ENCODE peak calls at places on chromosomes 12 and 14, in seven cellular contexts. One of them, this sample, is unnamed.

GRCh38 chr12:124211753-124212152 is 83.1 kb upstream of the RFLNA start:
- DNase-seq in glutamatergic neuron: no peak
- DNase-seq in breast epithelium: no peak
- DNase-seq in DND-41: no peak
- DNase-seq in CD4-positive, alpha-beta T cell: no peak
- DNase-seq in thoracic aorta: no peak
- DNase-seq in HFFc6: no peak
- DNase-seq in this sample: no peak

GRCh38 chr12:103705098-103705497 is 118.0 kb downstream of the STAB2 start:
- DNase-seq in DND-41: no peak
- DNase-seq in CD4-positive, alpha-beta T cell: no peak
- DNase-seq in breast epithelium: no peak
- DNase-seq in HFFc6: no peak
- DNase-seq in glutamatergic neuron: no peak
- DNase-seq in thoracic aorta: no peak
- DNase-seq in this sample: no peak

GRCh38 chr12:54689984-54690383 is 41.8 kb upstream of the DCD start:
- DNase-seq in thoracic aorta: no peak
- DNase-seq in DND-41: no peak
- DNase-seq in CD4-positive, alpha-beta T cell: no peak
- DNase-seq in glutamatergic neuron: no peak
- DNase-seq in HFFc6: no peak
- DNase-seq in breast epithelium: no peak
- DNase-seq in this sample: no peak

GRCh38 chr12:10214877-10215267 is 2.2 kb downstream of the GABARAPL1 start:
- DNase-seq in breast epithelium: no peak
- DNase-seq in thoracic aorta: no peak
- DNase-seq in glutamatergic neuron: no peak
- DNase-seq in DND-41: no peak
- DNase-seq in HFFc6: no peak
- DNase-seq in CD4-positive, alpha-beta T cell: no peak
- DNase-seq in this sample: no peak

GRCh38 chr12:78797201-78797931 is 67.2 kb upstream of the SYT1 start:
- DNase-seq in glutamatergic neuron: no peak
- DNase-seq in CD4-positive, alpha-beta T cell: no peak
- DNase-seq in HFFc6: no peak
- DNase-seq in DND-41: peak
- DNase-seq in thoracic aorta: no peak
- DNase-seq in breast epithelium: no peak
- DNase-seq in this sample: no peak

GRCh38 chr12:57091633-57092528 is 3.0 kb downstream of the NAB2 start:
- DNase-seq in thoracic aorta: no peak
- DNase-seq in DND-41: no peak
- DNase-seq in glutamatergic neuron: no peak
- DNase-seq in breast epithelium: no peak
- DNase-seq in CD4-positive, alpha-beta T cell: no peak
- DNase-seq in HFFc6: no peak
- DNase-seq in this sample: no peak

GRCh38 chr12:83514372-83514771 is 827.7 kb downstream of the TMTC2 start:
- DNase-seq in thoracic aorta: no peak
- DNase-seq in breast epithelium: no peak
- DNase-seq in glutamatergic neuron: no peak
- DNase-seq in DND-41: no peak
- DNase-seq in HFFc6: no peak
- DNase-seq in CD4-positive, alpha-beta T cell: no peak
- DNase-seq in this sample: no peak

GRCh38 chr12:31238764-31239387 is 87.1 kb downstream of the SINHCAF start:
- DNase-seq in HFFc6: peak
- DNase-seq in glutamatergic neuron: peak
- DNase-seq in breast epithelium: peak
- DNase-seq in CD4-positive, alpha-beta T cell: peak
- DNase-seq in DND-41: peak
- DNase-seq in thoracic aorta: peak
- DNase-seq in this sample: peak

GRCh38 chr12:119153477-119154434 is 25.0 kb upstream of the HSPB8 start:
- DNase-seq in DND-41: peak
- DNase-seq in thoracic aorta: no peak
- DNase-seq in HFFc6: no peak
- DNase-seq in glutamatergic neuron: peak
- DNase-seq in CD4-positive, alpha-beta T cell: no peak
- DNase-seq in breast epithelium: no peak
- DNase-seq in this sample: no peak

GRCh38 chr12:252634-253033 is 10.0 kb downstream of the SLC6A13 start:
- DNase-seq in HFFc6: no peak
- DNase-seq in CD4-positive, alpha-beta T cell: no peak
- DNase-seq in DND-41: no peak
- DNase-seq in glutamatergic neuron: no peak
- DNase-seq in thoracic aorta: no peak
- DNase-seq in breast epithelium: no peak
- DNase-seq in this sample: no peak

GRCh38 chr12:3173912-3174311 is 96.7 kb downstream of the TSPAN9 start:
- DNase-seq in DND-41: no peak
- DNase-seq in thoracic aorta: no peak
- DNase-seq in HFFc6: no peak
- DNase-seq in breast epithelium: no peak
- DNase-seq in glutamatergic neuron: no peak
- DNase-seq in CD4-positive, alpha-beta T cell: no peak
- DNase-seq in this sample: no peak

GRCh38 chr14:71250791-71251190 is 343.5 kb downstream of the PCNX1 start:
- DNase-seq in CD4-positive, alpha-beta T cell: no peak
- DNase-seq in DND-41: no peak
- DNase-seq in glutamatergic neuron: no peak
- DNase-seq in thoracic aorta: no peak
- DNase-seq in HFFc6: no peak
- DNase-seq in breast epithelium: no peak
- DNase-seq in this sample: no peak

GRCh38 chr12:38771871-38772270 is 133.5 kb downstream of the CPNE8 start:
- DNase-seq in HFFc6: no peak
- DNase-seq in CD4-positive, alpha-beta T cell: no peak
- DNase-seq in breast epithelium: no peak
- DNase-seq in thoracic aorta: no peak
- DNase-seq in DND-41: peak
- DNase-seq in glutamatergic neuron: no peak
- DNase-seq in this sample: no peak

GRCh38 chr14:51472881-51473280 is 178.8 kb upstream of the FRMD6 start:
- DNase-seq in HFFc6: peak
- DNase-seq in breast epithelium: no peak
- DNase-seq in thoracic aorta: no peak
- DNase-seq in DND-41: no peak
- DNase-seq in glutamatergic neuron: no peak
- DNase-seq in CD4-positive, alpha-beta T cell: no peak
- DNase-seq in this sample: no peak

GRCh38 chr12:98863167-98863566 is 218.1 kb downstream of the APAF1 start:
- DNase-seq in HFFc6: no peak
- DNase-seq in glutamatergic neuron: no peak
- DNase-seq in DND-41: no peak
- DNase-seq in thoracic aorta: no peak
- DNase-seq in CD4-positive, alpha-beta T cell: no peak
- DNase-seq in breast epithelium: no peak
- DNase-seq in this sample: no peak

GRCh38 chr12:76266797-76267196 is 81.4 kb downstream of the BBS10 start:
- DNase-seq in breast epithelium: no peak
- DNase-seq in DND-41: no peak
- DNase-seq in CD4-positive, alpha-beta T cell: no peak
- DNase-seq in HFFc6: peak
- DNase-seq in glutamatergic neuron: no peak
- DNase-seq in thoracic aorta: no peak
- DNase-seq in this sample: no peak

GRCh38 chr14:32509632-32510187 is 180.6 kb downstream of the AKAP6 start:
- DNase-seq in CD4-positive, alpha-beta T cell: no peak
- DNase-seq in glutamatergic neuron: no peak
- DNase-seq in breast epithelium: no peak
- DNase-seq in DND-41: no peak
- DNase-seq in thoracic aorta: peak
- DNase-seq in HFFc6: peak
- DNase-seq in this sample: no peak

GRCh38 chr14:78253986-78254385 is 83.8 kb downstream of the NRXN3 start:
- DNase-seq in CD4-positive, alpha-beta T cell: no peak
- DNase-seq in breast epithelium: no peak
- DNase-seq in DND-41: no peak
- DNase-seq in glutamatergic neuron: no peak
- DNase-seq in thoracic aorta: no peak
- DNase-seq in HFFc6: peak
- DNase-seq in this sample: no peak

GRCh38 chr14:102050625-102051024 is 36.2 kb downstream of the HSP90AA1 start:
- DNase-seq in CD4-positive, alpha-beta T cell: no peak
- DNase-seq in HFFc6: peak
- DNase-seq in DND-41: no peak
- DNase-seq in glutamatergic neuron: no peak
- DNase-seq in thoracic aorta: no peak
- DNase-seq in breast epithelium: no peak
- DNase-seq in this sample: no peak

GRCh38 chr12:60980558-60980957 is 1279.6 kb upstream of the USP15 start:
- DNase-seq in HFFc6: no peak
- DNase-seq in thoracic aorta: no peak
- DNase-seq in DND-41: no peak
- DNase-seq in CD4-positive, alpha-beta T cell: no peak
- DNase-seq in breast epithelium: no peak
- DNase-seq in glutamatergic neuron: no peak
- DNase-seq in this sample: no peak

GRCh38 chr12:14048949-14049545 is 67.6 kb upstream of the GRIN2B start:
- DNase-seq in CD4-positive, alpha-beta T cell: no peak
- DNase-seq in glutamatergic neuron: no peak
- DNase-seq in thoracic aorta: no peak
- DNase-seq in HFFc6: no peak
- DNase-seq in DND-41: no peak
- DNase-seq in breast epithelium: no peak
- DNase-seq in this sample: no peak

DNA sequence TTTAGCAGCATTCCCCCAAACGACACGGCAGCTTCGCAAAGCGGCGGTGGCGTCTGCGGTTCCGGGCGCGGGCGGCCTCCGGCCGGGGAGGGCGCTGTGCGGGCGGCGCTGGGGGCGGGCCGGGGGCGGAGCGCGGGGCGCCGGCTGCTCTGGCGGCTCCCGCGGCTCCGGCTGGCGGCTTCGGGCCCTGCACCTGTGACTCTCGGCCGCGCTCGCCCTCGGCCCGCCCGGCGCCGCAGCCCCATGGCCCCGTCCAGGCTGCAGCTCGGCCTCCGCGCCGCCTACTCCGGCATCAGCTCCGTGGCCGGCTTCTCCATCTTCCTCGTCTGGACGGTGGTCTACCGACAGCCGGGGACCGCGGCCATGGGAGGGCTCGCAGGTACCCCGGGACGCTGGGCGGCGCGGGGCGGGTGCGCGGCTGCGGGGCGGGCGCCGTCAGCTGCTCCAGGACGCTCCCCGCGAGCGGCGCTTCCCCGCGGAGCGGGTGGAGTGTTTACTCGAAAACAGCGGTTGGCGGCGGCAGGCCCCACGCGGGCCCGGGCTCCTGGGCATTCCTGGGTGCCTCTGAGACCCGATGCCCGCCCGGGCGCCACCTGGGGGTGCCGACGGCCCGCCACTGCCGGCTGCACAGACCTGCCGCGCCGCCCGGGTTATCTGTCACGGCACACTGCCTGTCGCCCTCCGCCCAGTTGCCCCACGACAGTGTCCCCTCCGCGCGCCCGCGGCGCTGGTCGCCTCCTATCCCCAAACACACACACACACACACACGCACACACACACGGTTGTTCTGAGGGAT is at the start of gene SLC48A1:
- DNase-seq in thoracic aorta: no peak
- DNase-seq in breast epithelium: peak
- DNase-seq in glutamatergic neuron: peak
- DNase-seq in DND-41: peak
- DNase-seq in CD4-positive, alpha-beta T cell: peak
- DNase-seq in HFFc6: peak
- DNase-seq in this sample: no peak
- TF ChIP-seq CTCF in thoracic aorta: no peak
- TF ChIP-seq CTCF in breast epithelium: no peak
- TF ChIP-seq CTCF in glutamatergic neuron: no peak
- TF ChIP-seq CTCF in DND-41: peak
- TF ChIP-seq CTCF in CD4-positive, alpha-beta T cell: peak
- TF ChIP-seq CTCF in HFFc6: peak
- TF ChIP-seq CTCF in this sample: no peak

GRCh38 chr14:64049616-64050381 is 197.0 kb downstream of the SYNE2 start:
- DNase-seq in DND-41: no peak
- DNase-seq in CD4-positive, alpha-beta T cell: no peak
- DNase-seq in glutamatergic neuron: no peak
- DNase-seq in thoracic aorta: no peak
- DNase-seq in breast epithelium: no peak
- DNase-seq in HFFc6: no peak
- DNase-seq in this sample: no peak
- TF ChIP-seq CTCF in DND-41: no peak
- TF ChIP-seq CTCF in CD4-positive, alpha-beta T cell: no peak
- TF ChIP-seq CTCF in glutamatergic neuron: no peak
- TF ChIP-seq CTCF in thoracic aorta: no peak
- TF ChIP-seq CTCF in breast epithelium: no peak
- TF ChIP-seq CTCF in HFFc6: no peak
- TF ChIP-seq CTCF in this sample: no peak

GRCh38 chr14:93206793-93207467 is at the start of the genes GON7 and UBR7:
- DNase-seq in HFFc6: peak
- DNase-seq in CD4-positive, alpha-beta T cell: peak
- DNase-seq in breast epithelium: peak
- DNase-seq in thoracic aorta: peak
- DNase-seq in DND-41: peak
- DNase-seq in glutamatergic neuron: peak
- DNase-seq in this sample: peak

GRCh38 chr14:93212432-93212831 is 5.4 kb downstream of the UBR7 start:
- DNase-seq in thoracic aorta: no peak
- DNase-seq in DND-41: no peak
- DNase-seq in HFFc6: no peak
- DNase-seq in CD4-positive, alpha-beta T cell: no peak
- DNase-seq in glutamatergic neuron: no peak
- DNase-seq in breast epithelium: no peak
- DNase-seq in this sample: no peak

GRCh38 chr14:93207468-93208308 is 632 bp downstream of the UBR7 start:
- DNase-seq in glutamatergic neuron: peak
- DNase-seq in thoracic aorta: no peak
- DNase-seq in HFFc6: peak
- DNase-seq in CD4-positive, alpha-beta T cell: no peak
- DNase-seq in breast epithelium: no peak
- DNase-seq in DND-41: peak
- DNase-seq in this sample: no peak
- TF ChIP-seq CTCF in glutamatergic neuron: peak
- TF ChIP-seq CTCF in thoracic aorta: no peak
- TF ChIP-seq CTCF in HFFc6: peak
- TF ChIP-seq CTCF in CD4-positive, alpha-beta T cell: peak
- TF ChIP-seq CTCF in breast epithelium: no peak
- TF ChIP-seq CTCF in DND-41: peak
- TF ChIP-seq CTCF in this sample: no peak

GRCh38 chr14:63725786-63726185 is 2.1 kb downstream of the SGPP1 start:
- DNase-seq in thoracic aorta: no peak
- DNase-seq in breast epithelium: no peak
- DNase-seq in glutamatergic neuron: no peak
- DNase-seq in DND-41: no peak
- DNase-seq in CD4-positive, alpha-beta T cell: no peak
- DNase-seq in HFFc6: no peak
- DNase-seq in this sample: no peak

GRCh38 chr14:63726499-63726898 is 1.4 kb downstream of the SGPP1 start:
- DNase-seq in glutamatergic neuron: no peak
- DNase-seq in HFFc6: no peak
- DNase-seq in breast epithelium: no peak
- DNase-seq in CD4-positive, alpha-beta T cell: no peak
- DNase-seq in thoracic aorta: no peak
- DNase-seq in DND-41: no peak
- DNase-seq in this sample: no peak

GRCh38 chr14:63727231-63727735 is 582 bp downstream of the SGPP1 start:
- DNase-seq in glutamatergic neuron: peak
- DNase-seq in HFFc6: peak
- DNase-seq in thoracic aorta: no peak
- DNase-seq in breast epithelium: peak
- DNase-seq in CD4-positive, alpha-beta T cell: no peak
- DNase-seq in DND-41: peak
- DNase-seq in this sample: peak

GRCh38 chr14:63730659-63731058 is 2.8 kb upstream of the SGPP1 start:
- DNase-seq in glutamatergic neuron: no peak
- DNase-seq in breast epithelium: no peak
- DNase-seq in CD4-positive, alpha-beta T cell: no peak
- DNase-seq in HFFc6: no peak
- DNase-seq in DND-41: no peak
- DNase-seq in thoracic aorta: no peak
- DNase-seq in this sample: no peak

GRCh38 chr14:63727736-63728728 is at the start of gene SGPP1:
- DNase-seq in HFFc6: peak
- DNase-seq in CD4-positive, alpha-beta T cell: peak
- DNase-seq in glutamatergic neuron: peak
- DNase-seq in breast epithelium: peak
- DNase-seq in thoracic aorta: peak
- DNase-seq in DND-41: peak
- DNase-seq in this sample: peak
- TF ChIP-seq CTCF in HFFc6: peak
- TF ChIP-seq CTCF in CD4-positive, alpha-beta T cell: peak
- TF ChIP-seq CTCF in glutamatergic neuron: peak
- TF ChIP-seq CTCF in breast epithelium: peak
- TF ChIP-seq CTCF in thoracic aorta: no peak
- TF ChIP-seq CTCF in DND-41: peak
- TF ChIP-seq CTCF in this sample: no peak